ENCODE peak calls at places on chromosome 13, in eight cellular contexts. G is K562, R is GM12878, L is tibial nerve, P is fibroblast of lung, D is cardiac muscle cell, O is upper lobe of right lung, U is psoas muscle. K is an unnamed sample. For H3K4me1, the result is how much of the 10 kb centered on the place peaks cover.

GRCh38 chr13:48801255-48801654 is 147.5 kb downstream of the CYSLTR2 start:
- DNase-seq in O (no peak), G (no peak), L (no peak), D (no peak), P (peak), U (no peak), R (no peak), K (no peak)

GRCh38 chr13:103134271-103134670 is 68.1 kb upstream of the SLC10A2 start:
- DNase-seq in G (no peak), L (no peak), R (peak), O (no peak), P (no peak), U (no peak), D (no peak), K (no peak)

GRCh38 chr13:95512424-95512823 is 40.1 kb upstream of the CLDN10 start:
- DNase-seq in U (no peak), O (no peak), G (no peak), L (no peak), P (no peak), R (no peak), D (no peak), K (no peak)

GRCh38 chr13:27969073-27969865 is at the start of gene CDX2:
- DNase-seq in G (no peak), R (no peak), D (no peak), L (no peak), O (no peak), P (no peak), U (no peak), K (no peak)

GRCh38 chr13:52703482-52703881 is 36.1 kb downstream of the CNMD start:
- DNase-seq in R (no peak), L (no peak), G (no peak), D (no peak), O (no peak), U (no peak), P (no peak), K (no peak)

GRCh38 chr13:45055198-45055901 is 65.0 kb upstream of the GTF2F2 start:
- DNase-seq in O (no peak), G (no peak), U (no peak), D (no peak), L (no peak), P (peak), R (peak), K (no peak)

GRCh38 chr13:36888645-36889044 is 31.4 kb downstream of the SMAD9 start:
- DNase-seq in P (no peak), R (no peak), L (no peak), G (no peak), D (no peak), O (no peak), U (no peak), K (no peak)

GRCh38 chr13:73984949-73985691 is 149.1 kb downstream of the KLF12 start:
- DNase-seq in P (no peak), R (no peak), U (no peak), G (no peak), L (no peak), O (peak), D (peak), K (peak)

GRCh38 chr13:48410199-48410598 is 2.7 kb downstream of the LPAR6 start:
- DNase-seq in L (no peak), D (no peak), R (no peak), P (no peak), G (no peak), U (no peak), O (no peak), K (peak)

GRCh38 chr13:27012482-27013197 is 159.0 kb downstream of the USP12 start:
- DNase-seq in G (no peak), D (no peak), L (no peak), U (no peak), P (peak), O (no peak), R (no peak), K (no peak)

GRCh38 chr13:94292323-94292640 is 187.2 kb downstream of the DCT start:
- DNase-seq in L (no peak), O (no peak), R (no peak), G (no peak), D (no peak), U (no peak), P (no peak), K (no peak)

GRCh38 chr13:47594833-47595232 is 406.2 kb downstream of the SUCLA2 start:
- DNase-seq in G (no peak), U (no peak), O (no peak), D (no peak), R (no peak), P (peak), L (no peak), K (no peak)

GRCh38 chr13:100128373-100128772 is 39.5 kb downstream of the PCCA start:
- DNase-seq in L (no peak), R (no peak), O (no peak), D (no peak), U (no peak), G (no peak), P (peak), K (no peak)

GRCh38 chr13:87677334-87678234 is 6.4 kb downstream of the SLITRK5 start:
- DNase-seq in R (no peak), P (peak), D (peak), G (no peak), U (no peak), O (peak), L (no peak), K (peak)

GRCh38 chr13:30757026-30757425 is 21.7 kb downstream of the ALOX5AP start:
- DNase-seq in P (no peak), R (no peak), D (peak), G (no peak), O (no peak), U (no peak), L (no peak), K (no peak)

GRCh38 chr13:96898855-96899254 is 95.4 kb downstream of the OXGR1 start:
- DNase-seq in D (no peak), R (no peak), U (no peak), P (no peak), O (no peak), G (no peak), L (no peak), K (no peak)

GRCh38 chr13:20359335-20359734 is 127.2 kb upstream of the GJB6 start:
- DNase-seq in R (no peak), G (no peak), O (no peak), P (peak), D (no peak), L (no peak), U (no peak), K (no peak)

GRCh38 chr13:46160474-46161066 is 21.4 kb downstream of the LCP1 start:
- DNase-seq in P (peak), L (no peak), R (no peak), D (peak), U (no peak), O (no peak), G (peak), K (peak)

GRCh38 chr13:47170971-47171370 is 274.1 kb upstream of the HTR2A start:
- DNase-seq in P (peak), D (no peak), R (no peak), U (no peak), G (no peak), L (no peak), O (no peak), K (no peak)

GRCh38 chr13:112895521-112896465 is 73.2 kb upstream of the MCF2L start:
- DNase-seq in U (no peak), G (no peak), D (no peak), R (no peak), P (no peak), O (no peak), L (no peak), K (no peak)

GRCh38 chr13:100525453-100526298 is 62.9 kb downstream of the GGACT start:
- DNase-seq in O (no peak), G (no peak), D (peak), U (no peak), L (no peak), P (no peak), R (no peak), K (no peak)

GRCh38 chr13:98493035-98493401 is 83.9 kb downstream of the STK24 start:
- DNase-seq in G (no peak), U (no peak), R (no peak), P (peak), O (no peak), L (no peak), D (no peak), K (no peak)
- H3K4me1 ChIP-seq in G (under half), U (under half), R (under half), P (under half), O (under half), L (half or more), D (under half), K (under half)

GRCh38 chr13:33126909-33127607 is 110.8 kb downstream of the KL start:
- DNase-seq in D (no peak), U (peak), L (no peak), O (no peak), G (no peak), P (peak), R (no peak), K (no peak)
- H3K4me1 ChIP-seq in D (under half), U (under half), L (under half), O (half or more), G (under half), P (under half), R (under half), K (under half)

DNA sequence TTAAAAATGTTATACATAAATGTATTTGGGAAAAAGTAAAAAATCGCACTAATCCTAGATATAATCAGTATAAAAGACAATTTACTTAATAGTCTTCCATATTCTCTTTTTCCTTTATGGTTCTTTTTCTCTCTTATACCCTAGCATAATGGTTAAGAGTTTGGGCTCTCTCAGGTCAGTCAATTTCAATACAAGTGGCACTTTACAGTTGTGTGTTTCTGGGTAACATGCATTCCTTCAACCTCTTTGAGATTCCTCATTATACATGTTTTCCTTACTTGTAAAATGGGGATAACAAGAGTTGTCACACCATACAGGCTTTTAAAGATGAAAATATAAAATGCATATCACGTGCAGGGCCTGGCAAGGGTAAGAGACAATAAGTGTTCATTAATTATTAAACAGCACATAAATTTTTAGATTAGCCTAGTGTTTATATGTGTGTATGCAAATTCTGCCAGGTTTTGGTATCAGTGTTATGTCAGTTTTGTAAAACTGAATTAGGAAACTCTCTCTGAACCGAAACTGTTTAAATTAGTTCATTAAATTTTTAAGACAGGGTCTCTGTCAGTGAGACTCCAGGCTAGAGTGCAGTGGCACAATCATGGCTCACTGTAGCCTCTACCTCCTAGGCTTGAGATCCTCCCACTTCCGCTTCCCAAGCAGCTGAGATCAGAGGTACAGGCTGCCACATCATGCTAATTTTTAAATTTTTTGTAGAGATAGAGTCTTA is 49.8 kb downstream of the ELF1 start:
- DNase-seq in O (no peak), P (no peak), G (no peak), L (no peak), D (no peak), U (no peak), R (no peak), K (no peak)
- H3K4me1 ChIP-seq in O (half or more), P (under half), G (under half), L (half or more), D (under half), U (under half), R (under half), K (half or more)

GRCh38 chr13:111174377-111174776 is 59.3 kb downstream of the ARHGEF7 start:
- DNase-seq in D (no peak), G (no peak), O (no peak), L (no peak), P (no peak), R (no peak), U (no peak), K (no peak)
- H3K4me1 ChIP-seq in D (under half), G (under half), O (under half), L (under half), P (under half), R (under half), U (half or more), K (under half)

DNA sequence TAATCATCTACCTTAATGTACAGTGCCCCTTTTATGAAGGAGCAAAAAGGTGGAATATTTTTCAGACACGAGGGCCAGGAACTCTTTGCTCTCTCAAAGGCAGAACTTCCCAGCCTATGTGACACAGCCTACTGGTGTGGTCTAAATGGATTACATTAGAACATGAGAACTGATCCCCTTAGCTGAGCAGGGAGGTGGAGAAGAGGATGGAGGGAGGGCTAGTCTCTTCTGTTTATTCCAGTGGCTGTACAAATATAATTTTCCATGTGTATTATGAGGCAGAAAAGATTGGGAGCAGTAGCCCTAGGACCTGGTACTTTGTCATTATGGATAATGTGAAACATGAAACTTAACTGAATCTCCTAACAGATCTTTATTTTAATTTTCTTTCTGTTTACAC is 82.1 kb downstream of the WDFY2 start:
- DNase-seq in R (no peak), O (no peak), D (no peak), G (no peak), P (peak), L (no peak), U (no peak), K (no peak)
- H3K4me1 ChIP-seq in R (under half), O (under half), D (under half), G (under half), P (under half), L (under half), U (under half), K (under half)

DNA sequence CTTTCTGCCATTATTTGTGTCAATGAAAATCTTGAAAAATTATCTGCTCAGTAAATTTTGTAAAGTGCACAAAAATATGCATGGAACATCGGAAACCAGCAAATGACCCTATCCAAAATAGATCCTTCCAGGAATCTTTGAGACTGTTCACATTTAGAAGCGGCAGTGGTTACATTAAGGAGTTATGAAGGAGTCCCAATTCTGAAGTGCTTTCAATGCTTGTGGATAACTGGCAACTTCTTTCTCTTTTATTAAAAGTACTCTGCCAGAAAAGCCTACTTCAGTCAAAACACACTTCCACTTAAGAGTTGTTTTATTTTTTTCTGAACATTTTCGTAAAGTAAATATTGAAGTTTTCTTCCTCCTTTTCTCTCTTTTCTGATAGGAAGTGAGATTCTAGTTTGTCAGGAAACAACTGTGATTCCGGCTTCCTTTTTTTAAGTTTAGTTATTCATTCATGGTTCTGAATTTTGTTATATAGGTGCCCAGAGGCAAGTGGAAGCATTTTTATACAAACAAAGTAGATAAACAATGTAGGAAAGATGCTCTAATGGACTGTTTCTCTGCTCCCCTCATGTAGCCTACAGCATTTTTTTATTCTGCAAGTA is 83.5 kb downstream of the PCDH9 start:
- DNase-seq in U (no peak), G (no peak), R (no peak), L (no peak), P (no peak), D (no peak), O (no peak), K (no peak)
- H3K4me1 ChIP-seq in U (under half), G (under half), R (under half), L (under half), P (under half), D (under half), O (under half), K (under half)

DNA sequence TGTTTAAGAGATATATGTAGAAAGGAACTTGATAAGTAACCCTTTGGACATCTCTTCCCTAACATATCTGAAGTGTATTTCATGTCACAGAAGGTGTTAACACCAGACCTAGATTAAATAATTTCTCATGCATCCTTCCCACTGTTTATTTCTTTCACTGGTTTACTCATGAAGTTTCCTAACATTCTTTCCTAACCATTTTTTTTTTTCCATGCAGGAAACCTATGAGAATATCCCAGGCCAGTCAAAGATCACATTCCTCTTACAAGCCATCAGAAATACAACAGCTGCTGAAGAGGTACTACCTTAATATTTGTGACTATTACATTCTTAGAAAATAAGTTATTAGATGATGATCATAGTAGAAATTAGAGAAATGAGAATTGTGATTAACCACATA is 28.8 kb downstream of the IPO5 start:
- DNase-seq in R (no peak), G (no peak), D (no peak), P (peak), U (no peak), O (no peak), L (no peak), K (no peak)
- H3K4me1 ChIP-seq in R (under half), G (under half), D (under half), P (under half), U (under half), O (under half), L (under half), K (under half)

GRCh38 chr13:24083141-24083540 is 77.4 kb upstream of the SPATA13 start:
- DNase-seq in U (no peak), O (no peak), L (no peak), G (no peak), D (no peak), P (no peak), R (no peak), K (no peak)
- H3K4me1 ChIP-seq in U (under half), O (under half), L (under half), G (under half), D (under half), P (under half), R (under half), K (under half)

K was measured in CD4-positive, CD25-positive, alpha-beta regulatory T cell.